ENCODE peak calls at places on chromosomes 16 and 17, in five cellular contexts. M is ACHN; H is CD8-positive, alpha-beta memory T cell; T is effector memory CD8-positive, alpha-beta T cell; R is activated CD4-positive, alpha-beta T cell treated with anti-CD3 and anti-CD28 coated beads, Interleukin-2, amount 10 ng/mL, durations not matched to agents 7 days and 5 days. Z is an unnamed sample.

GRCh38 chr16:81567987-81568748 is 123.6 kb downstream of the CMIP start:
- DNase-seq in H (no peak), T (no peak), M (peak), R (no peak), Z (no peak)

GRCh38 chr16:28585674-28586073 is 11.2 kb downstream of the SULT1A2 start:
- DNase-seq in R (no peak), T (no peak), H (no peak), M (no peak), Z (no peak)

GRCh38 chr16:21033707-21034106 is 116.9 kb downstream of the DNAH3 start:
- DNase-seq in H (no peak), T (no peak), M (no peak), R (no peak), Z (no peak)

GRCh38 chr17:64240741-64241347 is 22.2 kb downstream of the TEX2 start:
- DNase-seq in R (no peak), H (no peak), T (no peak), M (no peak), Z (no peak)

GRCh38 chr17:10051112-10051511 is 146.0 kb upstream of the RCVRN start:
- DNase-seq in M (no peak), H (no peak), R (no peak), T (no peak), Z (no peak)

GRCh38 chr16:31513126-31513525 is 4.9 kb upstream of the RUSF1 start:
- DNase-seq in H (no peak), M (peak), T (no peak), R (no peak), Z (peak)

GRCh38 chr16:89295071-89295900 is 77.8 kb downstream of the ZNF778 start:
- DNase-seq in H (no peak), R (no peak), M (no peak), T (no peak), Z (no peak)

GRCh38 chr17:27560668-27561067 is 70.3 kb upstream of the LGALS9 start:
- DNase-seq in H (no peak), T (no peak), R (no peak), M (no peak), Z (no peak)

GRCh38 chr16:11386791-11387546 is 41.7 kb downstream of the RMI2 start:
- DNase-seq in H (no peak), R (no peak), T (no peak), M (no peak), Z (no peak)

GRCh38 chr17:8846768-8847211 is 20.7 kb downstream of the PIK3R6 start:
- DNase-seq in M (peak), R (no peak), T (no peak), H (no peak), Z (peak)

GRCh38 chr16:2040450-2041105 is 7.1 kb downstream of the NTHL1 start:
- DNase-seq in H (no peak), M (no peak), R (no peak), T (no peak), Z (no peak)

GRCh38 chr17:36092228-36092627 is 2.3 kb upstream of the CCL3 start:
- DNase-seq in H (no peak), T (no peak), M (no peak), R (no peak), Z (no peak)

GRCh38 chr16:89828870-89829629 is 775 bp downstream of the SPIRE2 start:
- DNase-seq in H (no peak), M (peak), T (no peak), R (no peak), Z (no peak)

GRCh38 chr17:48860034-48860433 is 29.2 kb downstream of the CALCOCO2 start:
- DNase-seq in H (no peak), R (no peak), T (no peak), M (peak), Z (no peak)

GRCh38 chr17:77802811-77803220 is 155.7 kb upstream of the TNRC6C start:
- DNase-seq in R (no peak), T (no peak), H (no peak), M (no peak), Z (no peak)

GRCh38 chr16:87017388-87018012 is 299.7 kb downstream of the C16orf95 start:
- DNase-seq in T (no peak), R (no peak), H (no peak), M (peak), Z (no peak)

GRCh38 chr16:31109622-31110021 is 1.4 kb downstream of the BCKDK start:
- DNase-seq in R (no peak), H (no peak), T (no peak), M (no peak), Z (no peak)

GRCh38 chr17:79776378-79777165 is 1.4 kb upstream of the CBX2 start:
- DNase-seq in T (no peak), M (no peak), H (no peak), R (no peak), Z (no peak)

GRCh38 chr16:87855852-87856715 is 13.2 kb downstream of the SLC7A5 start:
- DNase-seq in M (no peak), H (no peak), T (no peak), R (peak), Z (no peak)

GRCh38 chr17:28528329-28529011 is 22.3 kb downstream of the FOXN1 start:
- DNase-seq in H (no peak), M (no peak), T (no peak), R (no peak), Z (no peak)

GRCh38 chr16:22191966-22192260 is 14.2 kb upstream of the EEF2K start:
- DNase-seq in R (peak), H (no peak), M (no peak), T (peak), Z (no peak)

GRCh38 chr17:83075270-83075880 is 4.0 kb upstream of the METRNL start:
- DNase-seq in H (no peak), R (no peak), M (no peak), T (no peak), Z (no peak)

GRCh38 chr17:29393451-29393850 is 3.3 kb downstream of the TAOK1 start:
- DNase-seq in M (no peak), T (no peak), R (no peak), H (no peak), Z (no peak)

GRCh38 chr17:14157822-14158221 is 78.8 kb downstream of the CDRT15 start:
- DNase-seq in H (no peak), R (no peak), T (no peak), M (no peak), Z (no peak)

GRCh38 chr16:46638947-46639925 is 18.1 kb upstream of the SHCBP1 start:
- DNase-seq in T (no peak), R (no peak), M (no peak), H (no peak), Z (no peak)

Z was measured in Jurkat, Clone E6-1.